ENCODE peak calls at places on chromosomes 7 and 10, in five cellular contexts. D, V, G, M and Z are unnamed samples.

GRCh38 chr10:58937423-58937822 is 239.0 kb upstream of the PHYHIPL start:
- DNase-seq in D (no peak), V (no peak), G (no peak), M (no peak), Z (no peak)

GRCh38 chr7:50939026-50939425 is 156.3 kb upstream of the GRB10 start:
- DNase-seq in D (no peak), V (peak; percentile 24), G (no peak), M (no peak), Z (no peak)

GRCh38 chr10:62193479-62193878 is 75.2 kb downstream of the RTKN2 start:
- DNase-seq in D (no peak), V (no peak), G (no peak), M (no peak), Z (no peak)

GRCh38 chr10:71831646-71832552 is 19.2 kb downstream of the PSAP start:
- DNase-seq in D (no peak), V (no peak), G (no peak), M (no peak), Z (no peak)

GRCh38 chr10:96910488-96911395 is 78.6 kb downstream of the LCOR start:
- DNase-seq in D (no peak), V (peak; percentile 34), G (no peak), M (peak; percentile 6), Z (peak; percentile 26)

GRCh38 chr10:13272164-13272571 is 27.7 kb downstream of the PHYH start:
- DNase-seq in D (peak; percentile 39), V (no peak), G (peak; percentile 52), M (no peak), Z (no peak)

GRCh38 chr7:120645976-120646375 is 212.0 kb downstream of the TSPAN12 start:
- DNase-seq in D (no peak), V (no peak), G (no peak), M (no peak), Z (no peak)

GRCh38 chr10:98259606-98260319 is 8.2 kb downstream of the LOXL4 start:
- DNase-seq in D (no peak), V (peak; percentile 61), G (no peak), M (no peak), Z (no peak)

GRCh38 chr7:140674899-140675701 is 2.4 kb downstream of the ADCK2 start:
- DNase-seq in D (peak; percentile 48), V (peak; percentile 70), G (no peak), M (no peak), Z (peak; percentile 27)

GRCh38 chr7:74398426-74398825 is 55.3 kb upstream of the GTF2IRD1 start:
- DNase-seq in D (no peak), V (no peak), G (no peak), M (no peak), Z (no peak)

GRCh38 chr7:105188201-105188600 is 174.2 kb downstream of the KMT2E start:
- DNase-seq in D (no peak), V (peak; percentile 22), G (no peak), M (no peak), Z (no peak)

GRCh38 chr10:93958834-93959233 is 34.9 kb upstream of the PLCE1 start:
- DNase-seq in D (no peak), V (no peak), G (no peak), M (no peak), Z (no peak)

GRCh38 chr7:69994218-69994617 is 395.9 kb downstream of the AUTS2 start:
- DNase-seq in D (no peak), V (no peak), G (no peak), M (no peak), Z (no peak)

GRCh38 chr10:33869089-33869488 is 534.6 kb upstream of the NRP1 start:
- DNase-seq in D (no peak), V (no peak), G (no peak), M (no peak), Z (no peak)

GRCh38 chr10:101785801-101786200 is 2.6 kb upstream of the NPM3 start:
- DNase-seq in D (no peak), V (no peak), G (no peak), M (no peak), Z (no peak)

GRCh38 chr10:1346201-1346600 is 290.0 kb downstream of the WDR37 start:
- DNase-seq in D (no peak), V (no peak), G (no peak), M (no peak), Z (no peak)

GRCh38 chr10:73092830-73093229 is 3.8 kb downstream of the P4HA1 start:
- DNase-seq in D (no peak), V (no peak), G (no peak), M (no peak), Z (no peak)

GRCh38 chr10:73083234-73083633 is 13.4 kb downstream of the P4HA1 start:
- DNase-seq in D (no peak), V (peak; percentile 12), G (no peak), M (no peak), Z (no peak)

GRCh38 chr10:73084209-73084608 is 12.5 kb downstream of the P4HA1 start:
- DNase-seq in D (no peak), V (peak; percentile 5), G (no peak), M (no peak), Z (no peak)

GRCh38 chr10:73086816-73087215 is 9.8 kb downstream of the P4HA1 start:
- DNase-seq in D (no peak), V (no peak), G (no peak), M (no peak), Z (no peak)

GRCh38 chr10:73088304-73088703 is 8.4 kb downstream of the P4HA1 start:
- DNase-seq in D (no peak), V (peak; percentile 9), G (no peak), M (no peak), Z (no peak)
- H3K4me2 ChIP-seq in D (no peak overlapping the region), V (no peak overlapping the region), G (no peak overlapping the region), M (no peak overlapping the region), Z (no peak overlapping the region)

DNA sequence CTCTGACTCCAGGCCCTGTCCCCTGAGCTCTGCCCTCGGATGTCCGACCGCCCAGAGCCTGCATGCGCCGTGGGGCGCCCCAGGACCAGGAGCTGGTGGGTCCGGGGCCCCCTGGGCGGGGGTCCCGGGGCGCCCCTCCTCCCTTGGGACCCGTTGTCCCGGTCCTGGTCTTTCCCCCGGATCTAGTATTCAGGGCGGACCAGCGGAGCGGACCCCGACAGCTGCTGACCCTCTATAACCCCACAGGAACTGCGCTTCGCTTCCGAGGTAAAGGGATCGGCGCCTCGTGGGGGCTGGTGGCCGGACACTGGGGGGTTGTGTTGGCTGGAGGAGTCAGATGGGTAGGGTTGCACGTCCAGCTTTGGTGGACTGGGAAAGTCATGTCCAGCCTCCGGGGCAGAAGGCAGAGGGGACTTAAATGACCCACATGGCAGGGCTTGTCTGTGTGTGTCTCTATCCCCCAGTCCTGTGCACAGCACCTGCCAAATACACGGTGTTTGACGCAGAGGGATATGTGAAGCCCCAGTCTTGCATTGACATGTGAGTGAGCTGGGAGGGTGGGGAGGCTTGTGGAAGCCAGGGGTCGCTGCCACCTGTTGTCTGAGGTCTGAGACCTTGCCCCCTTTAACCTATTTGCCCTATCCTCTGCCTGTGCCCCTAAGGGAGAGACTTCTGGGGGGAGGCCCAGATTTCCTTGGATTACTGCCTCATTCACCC is 548 bp downstream of the MOSPD3 start:
- DNase-seq in D (peak; percentile 62), V (peak; percentile 22), G (peak; percentile 57), M (no peak), Z (no peak)
- H2BK12ac ChIP-seq in D (no peak overlapping the region), V (no peak overlapping the region), G (no peak overlapping the region), M (no peak overlapping the region), Z (no peak overlapping the region)

DNA sequence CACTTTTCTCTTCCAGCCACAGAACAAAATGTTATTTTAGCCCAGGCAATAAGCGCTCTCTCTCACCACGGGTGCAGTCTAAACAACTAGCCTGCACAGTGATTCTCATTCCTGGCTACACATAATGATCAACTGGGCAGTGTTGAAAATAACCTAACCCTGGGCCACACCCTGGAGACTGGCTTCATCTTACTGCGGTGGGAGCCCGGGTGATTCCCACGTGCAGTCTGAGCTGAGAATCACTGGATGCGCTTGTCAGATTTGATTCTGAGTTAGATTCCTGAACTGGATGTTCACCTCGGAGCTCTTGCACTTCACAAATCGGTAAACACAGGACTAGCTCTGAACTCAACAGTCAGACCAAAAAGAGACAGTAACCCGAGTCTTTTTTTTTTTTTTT is 14.9 kb downstream of the ZC3HAV1 start:
- DNase-seq in D (no peak), V (no peak), G (no peak), M (no peak), Z (no peak)
- H2AK5ac ChIP-seq in D (no peak overlapping the region), V (no peak overlapping the region), G (no peak overlapping the region), M (no peak overlapping the region), Z (no peak overlapping the region)

DNA sequence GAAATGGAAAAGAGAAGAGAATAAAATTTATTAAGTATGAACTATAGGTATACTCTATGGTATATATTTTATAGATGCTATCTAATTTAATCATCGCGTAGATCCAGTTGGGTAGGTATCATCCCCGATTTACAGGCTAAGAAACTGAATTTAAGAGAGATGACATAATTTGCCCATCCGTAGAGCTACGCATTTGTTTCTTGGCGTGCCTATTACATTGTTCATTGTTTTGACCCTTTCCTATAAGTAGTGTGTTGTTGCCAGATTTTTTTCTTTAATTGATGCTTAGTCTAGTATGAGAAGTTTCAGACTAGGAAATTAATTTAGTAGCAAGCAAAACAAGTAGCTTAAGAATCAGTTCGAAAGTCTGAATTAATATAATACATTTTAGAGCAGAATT is 205.7 kb upstream of the NPSR1 start:
- DNase-seq in D (no peak), V (no peak), G (no peak), M (no peak), Z (no peak)
- H3K4me2 ChIP-seq in D (no peak overlapping the region), V (no peak overlapping the region), G (no peak overlapping the region), M (no peak overlapping the region), Z (no peak overlapping the region)

GRCh38 chr10:133014416-133015210 is 72.2 kb upstream of the CFAP46 start:
- DNase-seq in D (no peak), V (no peak), G (no peak), M (no peak), Z (no peak)

GRCh38 chr10:133016493-133017202 is 71.1 kb upstream of the ADGRA1 start:
- DNase-seq in D (no peak), V (no peak), G (no peak), M (no peak), Z (no peak)

GRCh38 chr10:133015816-133016462 is 71.8 kb upstream of the ADGRA1 start:
- DNase-seq in D (no peak), V (no peak), G (no peak), M (no peak), Z (no peak)

GRCh38 chr10:133013478-133013877 is 71.1 kb upstream of the CFAP46 start:
- DNase-seq in D (no peak), V (no peak), G (no peak), M (no peak), Z (no peak)

DNA sequence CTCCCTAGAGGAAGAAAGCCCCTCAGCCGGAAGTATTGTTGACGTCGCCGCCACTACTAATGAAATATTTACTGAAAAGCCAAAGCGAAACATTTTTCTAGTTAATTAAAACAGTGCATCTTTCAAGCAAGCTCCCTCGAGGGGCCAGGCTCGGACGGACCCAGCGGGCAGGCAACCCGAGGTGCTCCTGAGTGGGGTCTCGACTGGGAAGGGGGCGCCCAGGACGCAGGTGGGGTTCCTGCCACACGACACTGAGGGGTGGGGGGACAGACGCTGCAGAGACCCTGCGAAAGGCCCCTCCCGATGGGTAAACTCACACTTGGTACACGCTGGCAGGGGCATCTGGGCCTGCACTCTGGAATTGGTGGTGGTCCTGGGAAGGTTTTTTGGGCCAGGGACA is 72.4 kb upstream of the ADGRA1 start:
- DNase-seq in D (no peak), V (no peak), G (no peak), M (no peak), Z (no peak)
- H2BK12ac ChIP-seq in D (no peak overlapping the region), V (no peak overlapping the region), G (no peak overlapping the region), M (no peak overlapping the region), Z (no peak overlapping the region)